ENCODE peak calls at places on chromosomes 11 and 22, in four cellular contexts. E is GM23338, F is PC-9, Y is neural progenitor cell. H is an unnamed sample. For H3F3A, the result is how much of the 10 kb centered on the place peaks cover.

GRCh38 chr11:92552942-92553341 is 328.3 kb downstream of the FAT3 start:
- DNase-seq in E (no peak), F (no peak), Y (no peak), H (peak)

GRCh38 chr11:70483940-70484339 is 85.6 kb downstream of the CTTN start:
- DNase-seq in E (no peak), F (no peak), Y (no peak), H (no peak)

GRCh38 chr11:103624708-103625623 is 411.5 kb upstream of the DDI1 start:
- DNase-seq in E (peak), F (peak), Y (no peak), H (peak)

GRCh38 chr11:107655607-107656006 is 56.2 kb downstream of the SLN start:
- DNase-seq in E (no peak), F (no peak), Y (no peak), H (no peak)

GRCh38 chr11:67252831-67253239 is 13.4 kb upstream of the GRK2 start:
- DNase-seq in E (peak), F (no peak), Y (peak), H (peak)

GRCh38 chr11:120518356-120518755 is 6.8 kb downstream of the GRIK4 start:
- DNase-seq in E (no peak), F (no peak), Y (no peak), H (no peak)

GRCh38 chr11:36492724-36493304 is 17.3 kb downstream of the TRAF6 start:
- DNase-seq in E (peak), F (no peak), Y (peak), H (peak)

GRCh38 chr11:19972091-19972490 is 188.2 kb downstream of the DBX1 start:
- DNase-seq in E (no peak), F (no peak), Y (no peak), H (no peak)

GRCh38 chr22:23404689-23405365 is 175.3 kb downstream of the IGLL1 start:
- DNase-seq in E (peak), F (no peak), Y (peak), H (peak)

GRCh38 chr22:20905415-20906386 is 11.5 kb upstream of the CRKL start:
- DNase-seq in E (no peak), F (no peak), Y (no peak), H (peak)

GRCh38 chr11:8313504-8314090 is 49.9 kb upstream of the LMO1 start:
- DNase-seq in E (no peak), F (no peak), Y (no peak), H (no peak)

GRCh38 chr11:79458712-79459111 is 17.9 kb upstream of the TENM4 start:
- DNase-seq in E (no peak), F (no peak), Y (no peak), H (no peak)

GRCh38 chr11:86509579-86509978 is 134.9 kb downstream of the CCDC81 start:
- DNase-seq in E (no peak), F (no peak), Y (no peak), H (peak)

GRCh38 chr22:37752189-37753061 is 55.3 kb upstream of the GCAT start:
- DNase-seq in E (no peak), F (peak), Y (peak), H (peak)

GRCh38 chr11:124643605-124644425 is 21.2 kb downstream of the TBRG1 start:
- DNase-seq in E (no peak), F (no peak), Y (no peak), H (no peak)

GRCh38 chr22:44620841-44621382 is 81.1 kb upstream of the PRR5 start:
- DNase-seq in E (no peak), F (no peak), Y (no peak), H (no peak)

GRCh38 chr22:16131918-16132317 is 442.1 kb downstream of the POTEH start:
- DNase-seq in E (no peak), F (no peak), Y (no peak), H (no peak)

GRCh38 chr11:135073444-135073843 is 661.4 kb upstream of the B3GAT1 start:
- DNase-seq in E (no peak), F (no peak), Y (no peak), H (no peak)

GRCh38 chr22:23823331-23823791 is 15.4 kb downstream of the DERL3 start:
- DNase-seq in E (no peak), F (no peak), Y (no peak), H (no peak)

GRCh38 chr11:16070573-16070972 is 285.8 kb downstream of the SOX6 start:
- DNase-seq in E (peak), F (no peak), Y (peak), H (no peak)

GRCh38 chr11:83956119-83956697 is 670.0 kb upstream of the CCDC90B start:
- DNase-seq in E (no peak), F (no peak), Y (no peak), H (no peak)

GRCh38 chr11:45853616-45854219 is 6.4 kb downstream of the CRY2 start:
- DNase-seq in E (no peak), F (no peak), Y (no peak), H (no peak)

GRCh38 chr11:114279778-114280532 is 16.2 kb upstream of the NNMT start:
- DNase-seq in E (no peak), F (no peak), Y (no peak), H (peak)

GRCh38 chr11:16402654-16403447 is 46.5 kb upstream of the SOX6 start:
- DNase-seq in E (peak), F (no peak), Y (peak), H (no peak)

GRCh38 chr11:62017878-62018642 is 50.6 kb upstream of the FTH1 start:
- DNase-seq in E (no peak), F (no peak), Y (no peak), H (no peak)

GRCh38 chr11:72579816-72580647 is 94.2 kb downstream of the PDE2A start:
- DNase-seq in E (no peak), F (no peak), Y (no peak), H (no peak)

GRCh38 chr11:77115181-77115611 is 12.6 kb downstream of the OMP start:
- DNase-seq in E (peak), F (no peak), Y (no peak), H (peak)

GRCh38 chr22:46748948-46749681 is 11.1 kb upstream of the CERK start:
- DNase-seq in E (no peak), F (peak), Y (no peak), H (peak)

GRCh38 chr22:30878516-30879365 is 89.8 kb downstream of the MORC2 start:
- DNase-seq in E (no peak), F (no peak), Y (no peak), H (no peak)

GRCh38 chr22:29979645-29980303 is 96.8 kb downstream of the MTMR3 start:
- DNase-seq in E (no peak), F (no peak), Y (no peak), H (no peak)

GRCh38 chr11:128471138-128471661 is 116.2 kb downstream of the ETS1 start:
- DNase-seq in E (no peak), F (no peak), Y (no peak), H (no peak)
- H3F3A ChIP-seq in E (under half), F (under half), Y (under half), H (under half)

GRCh38 chr11:3854977-3855807 is at the start of gene STIM1:
- DNase-seq in E (peak), F (peak), Y (peak), H (peak)

GRCh38 chr11:3853545-3853842 is 2.0 kb upstream of the STIM1 start:
- DNase-seq in E (no peak), F (no peak), Y (no peak), H (no peak)

GRCh38 chr11:3854660-3854976 is 846 bp upstream of the STIM1 start:
- DNase-seq in E (peak), F (no peak), Y (no peak), H (no peak)

GRCh38 chr11:3855808-3856491 is 486 bp downstream of the STIM1 start:
- DNase-seq in E (peak), F (no peak), Y (peak), H (peak)

DNA sequence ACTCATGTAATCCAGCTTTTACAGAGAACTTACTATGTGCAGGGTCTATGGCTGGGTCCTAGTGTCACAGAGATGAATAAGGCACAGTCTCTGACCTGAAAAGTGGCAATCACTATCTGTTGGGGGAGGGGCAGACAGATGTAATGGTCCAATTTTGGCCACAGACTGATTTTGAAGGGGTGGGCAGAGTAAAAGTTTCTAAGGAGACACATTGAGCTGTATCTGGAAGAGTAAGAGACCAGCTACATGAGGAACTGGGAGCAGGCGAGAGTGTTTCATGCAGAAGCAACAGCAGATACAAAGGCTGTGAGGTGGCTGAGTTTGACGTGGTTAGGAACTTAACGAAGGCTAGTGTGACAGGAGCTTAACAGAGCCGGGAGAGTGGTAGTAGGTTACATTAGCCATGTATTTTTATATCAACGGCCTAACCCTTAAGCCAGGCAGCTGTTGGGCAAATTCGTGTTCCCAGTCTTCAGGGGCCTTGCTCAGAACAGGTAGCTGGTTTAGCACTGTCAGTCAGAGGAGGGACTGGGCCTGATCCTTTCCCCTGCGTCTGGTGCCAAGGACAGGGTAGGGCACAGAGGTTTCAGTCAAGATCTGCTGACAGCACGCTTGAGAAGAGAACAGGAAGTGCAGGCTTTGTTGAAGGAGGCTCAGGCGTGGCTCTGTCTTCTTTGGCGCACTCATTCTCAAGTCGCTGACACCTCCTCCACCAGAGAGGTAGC is 1.4 kb upstream of the STIM1 start:
- DNase-seq in E (no peak), F (no peak), Y (no peak), H (no peak)
- H3F3A ChIP-seq in E (under half), F (under half), Y (under half), H (under half)

GRCh38 chr11:65320386-65321075 is 5.9 kb downstream of the CDC42EP2 start:
- DNase-seq in E (no peak), F (no peak), Y (no peak), H (no peak)
- H3F3A ChIP-seq in E (under half), F (half or more), Y (under half), H (under half)

GRCh38 chr11:116861539-116861938 is 24.1 kb upstream of the APOA1 start:
- DNase-seq in E (no peak), F (no peak), Y (no peak), H (peak)

GRCh38 chr11:116860303-116860702 is 22.9 kb upstream of the APOA1 start:
- DNase-seq in E (no peak), F (no peak), Y (no peak), H (no peak)

GRCh38 chr11:116862101-116862637 is 24.7 kb upstream of the APOA1 start:
- DNase-seq in E (no peak), F (no peak), Y (no peak), H (no peak)

GRCh38 chr11:116864531-116864930 is 27.1 kb upstream of the APOA1 start:
- DNase-seq in E (no peak), F (no peak), Y (no peak), H (no peak)

DNA sequence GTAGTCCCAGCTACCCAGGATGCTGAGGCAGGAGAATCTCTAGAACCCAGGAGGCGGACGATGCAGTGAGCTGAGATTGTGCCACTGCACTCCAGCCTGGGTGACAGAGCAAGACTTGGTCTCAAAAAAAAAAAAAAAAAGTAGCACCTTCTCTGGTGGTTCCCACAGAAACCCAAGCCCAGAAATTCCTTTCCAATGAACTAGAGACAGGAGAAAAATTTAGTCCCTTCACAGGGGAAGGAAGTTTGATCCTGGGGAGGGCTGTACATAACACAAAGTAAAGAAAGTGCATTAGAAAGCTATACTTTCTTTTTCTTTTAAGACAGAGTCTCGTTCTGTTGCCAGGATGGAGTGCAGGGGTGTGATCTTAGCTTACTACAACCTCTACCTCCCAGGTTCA is 25.5 kb upstream of the APOA1 start:
- DNase-seq in E (no peak), F (no peak), Y (no peak), H (no peak)
- H3F3A ChIP-seq in E (under half), F (under half), Y (under half), H (under half)

DNA sequence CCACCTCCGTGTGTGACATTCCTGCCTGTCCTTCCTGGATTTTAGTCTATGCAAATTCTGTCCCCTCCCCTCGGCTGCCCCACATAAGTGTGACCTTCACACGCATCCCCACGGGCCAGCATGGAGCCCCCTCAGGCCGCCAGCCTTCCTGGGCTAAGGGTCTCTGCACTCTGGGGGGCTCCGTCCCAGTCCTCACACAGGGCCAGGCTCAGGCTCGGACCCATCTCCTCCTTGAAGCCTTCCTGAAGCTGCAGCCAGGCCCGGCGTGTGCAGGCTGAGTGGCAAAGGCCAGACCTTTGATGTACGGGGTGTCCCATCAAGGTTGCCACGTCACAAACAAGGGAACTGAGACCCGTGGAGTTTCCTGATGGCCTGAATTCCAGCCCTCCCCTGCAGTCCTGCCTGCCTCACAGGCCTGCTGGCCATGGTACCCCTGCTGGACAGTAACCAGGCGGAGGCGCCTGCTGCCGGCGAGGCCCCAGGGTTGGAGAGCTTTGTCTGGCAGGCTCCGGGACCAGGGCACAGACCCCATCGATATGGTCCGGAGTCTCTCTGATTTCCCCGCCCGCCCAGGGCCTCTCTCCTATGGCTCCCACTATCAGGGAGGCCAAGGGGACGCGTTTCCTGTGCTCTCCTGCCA is 791.7 kb downstream of the BRD1 start:
- DNase-seq in E (no peak), F (no peak), Y (no peak), H (no peak)
- H3F3A ChIP-seq in E (under half), F (under half), Y (under half), H (under half)

GRCh38 chr11:118597556-118597955 is 9.9 kb upstream of the PHLDB1 start:
- DNase-seq in E (no peak), F (no peak), Y (no peak), H (no peak)
- H3F3A ChIP-seq in E (under half), F (under half), Y (under half), H (under half)

GRCh38 chr11:65275906-65276305 is 14.1 kb downstream of the POLA2 start:
- DNase-seq in E (no peak), F (no peak), Y (no peak), H (no peak)
- H3F3A ChIP-seq in E (under half), F (half or more), Y (under half), H (under half)

GRCh38 chr22:27872488-27872887 is 46.6 kb downstream of the PITPNB start:
- DNase-seq in E (no peak), F (no peak), Y (no peak), H (no peak)
- H3F3A ChIP-seq in E (under half), F (under half), Y (under half), H (under half)

GRCh38 chr22:39316440-39317083 is 2.9 kb downstream of the RPL3 start:
- DNase-seq in E (peak), F (peak), Y (peak), H (peak)

GRCh38 chr22:39312410-39312809 is 7.0 kb downstream of the RPL3 start:
- DNase-seq in E (no peak), F (no peak), Y (no peak), H (no peak)

GRCh38 chr22:39313258-39314001 is 6.0 kb downstream of the RPL3 start:
- DNase-seq in E (no peak), F (no peak), Y (no peak), H (no peak)

GRCh38 chr22:39315389-39315788 is 4.0 kb downstream of the RPL3 start:
- DNase-seq in E (no peak), F (no peak), Y (no peak), H (no peak)

GRCh38 chr22:39314251-39314971 is 5.0 kb downstream of the RPL3 start:
- DNase-seq in E (peak), F (no peak), Y (no peak), H (no peak)
- H3F3A ChIP-seq in E (half or more), F (half or more), Y (half or more), H (under half)

H was measured in PC-3.